ENCODE peak calls at places on chromosomes 1 and 21, in four cellular contexts. H is amniotic epithelial cell; Q is activated T-helper 1 cell treated with anti-CD3 and anti-CD28 coated beads, Interleukin-2, amount 50 U/mL, for 16 hours; J is frontal cortex. W is an unnamed sample.

GRCh38 chr1:198936371-198937083 is 297.7 kb downstream of the PTPRC start:
- DNase-seq in J (no peak), H (peak; percentile 41), Q (no peak), W (no peak)

GRCh38 chr1:224041032-224041431 is 72.9 kb upstream of the FBXO28 start:
- DNase-seq in Q (no peak), H (no peak), J (no peak), W (no peak)

GRCh38 chr1:10514490-10515235 is 39.9 kb downstream of the PEX14 start:
- DNase-seq in H (peak; percentile 23), J (no peak), Q (no peak), W (no peak)

GRCh38 chr1:161727343-161727924 is 6.1 kb downstream of the FCRLB start:
- DNase-seq in Q (no peak), H (peak; percentile 95), J (no peak), W (no peak)

GRCh38 chr1:210949039-210949438 is 184.9 kb downstream of the KCNH1 start:
- DNase-seq in Q (no peak), H (no peak), J (no peak), W (no peak)

GRCh38 chr1:197690074-197690473 is 85.2 kb downstream of the DENND1B start:
- DNase-seq in J (no peak), H (no peak), Q (no peak), W (no peak)

GRCh38 chr1:87942165-87942564 is 613.5 kb downstream of the LMO4 start:
- DNase-seq in J (no peak), Q (no peak), H (peak; percentile 91), W (peak; percentile 64)

GRCh38 chr1:26536081-26536480 is 6.5 kb downstream of the RPS6KA1 start:
- DNase-seq in J (no peak), H (no peak), Q (no peak), W (no peak)

GRCh38 chr1:117501275-117501674 is 104.6 kb upstream of the TENT5C start:
- DNase-seq in Q (no peak), J (no peak), H (peak; percentile 45), W (no peak)

GRCh38 chr1:227733309-227733705 is 1.8 kb downstream of the JMJD4 start:
- DNase-seq in J (no peak), Q (no peak), H (no peak), W (no peak)

GRCh38 chr1:160376525-160377131 is 9.8 kb downstream of the NHLH1 start:
- DNase-seq in H (peak; percentile 65), J (peak; percentile 65), Q (no peak), W (no peak)

GRCh38 chr1:5688479-5689077 is 303.6 kb downstream of the NPHP4 start:
- DNase-seq in J (no peak), Q (no peak), H (no peak), W (no peak)

GRCh38 chr1:163056832-163057231 is 12.3 kb upstream of the RGS4 start:
- DNase-seq in J (no peak), Q (no peak), H (peak; percentile 64), W (no peak)

GRCh38 chr1:229897540-229897939 is 169.5 kb upstream of the GALNT2 start:
- DNase-seq in Q (no peak), J (no peak), H (no peak), W (no peak)

GRCh38 chr1:61330018-61330417 is 247.7 kb downstream of the NFIA start:
- DNase-seq in J (no peak), Q (no peak), H (no peak), W (no peak)

GRCh38 chr1:2230781-2231666 is 2.9 kb downstream of the SKI start:
- DNase-seq in J (peak; percentile 78), Q (peak; percentile 40), H (no peak), W (peak; percentile 82)

GRCh38 chr21:44834951-44835646 is 17.2 kb upstream of the SUMO3 start:
- DNase-seq in H (no peak), Q (no peak), J (no peak), W (no peak)

GRCh38 chr21:34748862-34749261 is 80.1 kb downstream of the CLIC6 start:
- DNase-seq in Q (no peak), J (no peak), H (no peak), W (no peak)

GRCh38 chr21:38269567-38269917 is 12.8 kb downstream of the KCNJ15 start:
- DNase-seq in J (no peak), H (no peak), Q (no peak), W (no peak)

GRCh38 chr1:155466996-155467395 is 95.6 kb downstream of the ASH1L start:
- DNase-seq in Q (no peak), J (no peak), H (peak; percentile 94), W (no peak)

GRCh38 chr1:12369258-12369657 is 139.4 kb downstream of the VPS13D start:
- DNase-seq in H (no peak), Q (no peak), J (no peak), W (no peak)

GRCh38 chr1:213876531-213876930 is 111.2 kb upstream of the PROX1 start:
- DNase-seq in J (no peak), H (no peak), Q (no peak), W (no peak)

GRCh38 chr1:29912413-29912812 is 676.1 kb downstream of the PTPRU start:
- DNase-seq in J (no peak), H (no peak), Q (no peak), W (no peak)

GRCh38 chr1:217953922-217954321 is 322.8 kb downstream of the SPATA17 start:
- DNase-seq in H (no peak), J (no peak), Q (no peak), W (no peak)

GRCh38 chr21:15472108-15472507 is 257.7 kb upstream of the USP25 start:
- DNase-seq in Q (no peak), J (no peak), H (no peak), W (no peak)

GRCh38 chr21:46645840-46646239 is 10.4 kb downstream of the PRMT2 start:
- DNase-seq in Q (no peak), J (no peak), H (no peak), W (no peak)

GRCh38 chr1:108643492-108644333 is 17.2 kb downstream of the HENMT1 start:
- DNase-seq in H (peak; percentile 82), Q (no peak), J (peak; percentile 49), W (no peak)

GRCh38 chr1:27686223-27686990 is 14.4 kb upstream of the IFI6 start:
- DNase-seq in H (no peak), J (no peak), Q (no peak), W (no peak)

GRCh38 chr1:116943438-116943837 is 33.7 kb downstream of the PTGFRN start:
- DNase-seq in J (no peak), Q (no peak), H (no peak), W (no peak)

GRCh38 chr1:54287821-54288220 is 87.9 kb downstream of the MRPL37 start:
- DNase-seq in Q (no peak), J (no peak), H (no peak), W (peak; percentile 66)

GRCh38 chr1:112402682-112403643 is 6.9 kb downstream of the CTTNBP2NL start:
- DNase-seq in J (no peak), H (peak; percentile 57), Q (no peak), W (no peak)

W was measured in tibial artery.